ENCODE peak calls at places on chromosomes 4 and X, in eight cellular contexts. One of them, this sample, is unnamed.

GRCh38 chrX:137118536-137118935 is 84.7 kb upstream of the GPR101 start:
- DNase-seq in fibroblast of lung: no peak
- DNase-seq in A549: no peak
- DNase-seq in PC-3: peak
- DNase-seq in H9: no peak
- DNase-seq in HepG2: no peak
- DNase-seq in neural progenitor cell: no peak
- DNase-seq in mammary epithelial cell: no peak
- DNase-seq in this sample: no peak

GRCh38 chrX:137748827-137749226 is 182.9 kb downstream of the ZIC3 start:
- DNase-seq in fibroblast of lung: no peak
- DNase-seq in A549: no peak
- DNase-seq in PC-3: no peak
- DNase-seq in H9: no peak
- DNase-seq in HepG2: no peak
- DNase-seq in neural progenitor cell: peak
- DNase-seq in mammary epithelial cell: no peak
- DNase-seq in this sample: no peak

GRCh38 chr4:54852602-54853001 is 194.8 kb downstream of the KIT start:
- DNase-seq in fibroblast of lung: no peak
- DNase-seq in A549: no peak
- DNase-seq in PC-3: no peak
- DNase-seq in H9: no peak
- DNase-seq in HepG2: no peak
- DNase-seq in neural progenitor cell: no peak
- DNase-seq in mammary epithelial cell: no peak
- DNase-seq in this sample: no peak

GRCh38 chr4:127783026-127783769 is 1.1 kb downstream of the HSPA4L start:
- DNase-seq in fibroblast of lung: peak
- DNase-seq in A549: peak
- DNase-seq in PC-3: peak
- DNase-seq in H9: peak
- DNase-seq in HepG2: peak
- DNase-seq in neural progenitor cell: peak
- DNase-seq in mammary epithelial cell: peak
- DNase-seq in this sample: peak

GRCh38 chr4:39096847-39097246 is 34.8 kb downstream of the KLHL5 start:
- DNase-seq in fibroblast of lung: no peak
- DNase-seq in A549: no peak
- DNase-seq in PC-3: no peak
- DNase-seq in H9: no peak
- DNase-seq in HepG2: no peak
- DNase-seq in neural progenitor cell: no peak
- DNase-seq in mammary epithelial cell: no peak
- DNase-seq in this sample: no peak

GRCh38 chr4:10084651-10085320 is 31.8 kb downstream of the WDR1 start:
- DNase-seq in fibroblast of lung: no peak
- DNase-seq in A549: no peak
- DNase-seq in PC-3: no peak
- DNase-seq in H9: no peak
- DNase-seq in HepG2: no peak
- DNase-seq in neural progenitor cell: no peak
- DNase-seq in mammary epithelial cell: no peak
- DNase-seq in this sample: no peak

GRCh38 chr4:4866124-4866832 is 6.8 kb downstream of the MSX1 start:
- DNase-seq in fibroblast of lung: no peak
- DNase-seq in A549: no peak
- DNase-seq in PC-3: no peak
- DNase-seq in H9: no peak
- DNase-seq in HepG2: no peak
- DNase-seq in neural progenitor cell: peak
- DNase-seq in mammary epithelial cell: no peak
- DNase-seq in this sample: no peak

GRCh38 chr4:98950925-98951324 is 22.0 kb upstream of the EIF4E start:
- DNase-seq in fibroblast of lung: no peak
- DNase-seq in A549: no peak
- DNase-seq in PC-3: peak
- DNase-seq in H9: no peak
- DNase-seq in HepG2: no peak
- DNase-seq in neural progenitor cell: no peak
- DNase-seq in mammary epithelial cell: peak
- DNase-seq in this sample: peak

GRCh38 chr4:110508827-110509446 is 33.0 kb downstream of the ENPEP start:
- DNase-seq in fibroblast of lung: peak
- DNase-seq in A549: no peak
- DNase-seq in PC-3: peak
- DNase-seq in H9: no peak
- DNase-seq in HepG2: no peak
- DNase-seq in neural progenitor cell: peak
- DNase-seq in mammary epithelial cell: peak
- DNase-seq in this sample: peak

GRCh38 chr4:55762815-55763214 is 56.8 kb upstream of the EXOC1L start:
- DNase-seq in fibroblast of lung: no peak
- DNase-seq in A549: no peak
- DNase-seq in PC-3: no peak
- DNase-seq in H9: no peak
- DNase-seq in HepG2: no peak
- DNase-seq in neural progenitor cell: peak
- DNase-seq in mammary epithelial cell: no peak
- DNase-seq in this sample: no peak

GRCh38 chr4:83552085-83552484 is 16.2 kb downstream of the GPAT3 start:
- DNase-seq in fibroblast of lung: no peak
- DNase-seq in A549: no peak
- DNase-seq in PC-3: peak
- DNase-seq in H9: no peak
- DNase-seq in HepG2: peak
- DNase-seq in neural progenitor cell: no peak
- DNase-seq in mammary epithelial cell: peak
- DNase-seq in this sample: peak

GRCh38 chr4:122017296-122017695 is 65.4 kb upstream of the TRPC3 start:
- DNase-seq in fibroblast of lung: no peak
- DNase-seq in A549: no peak
- DNase-seq in PC-3: no peak
- DNase-seq in H9: no peak
- DNase-seq in HepG2: no peak
- DNase-seq in neural progenitor cell: peak
- DNase-seq in mammary epithelial cell: no peak
- DNase-seq in this sample: no peak

GRCh38 chr4:3681191-3681590 is 85.0 kb upstream of the ADRA2C start:
- DNase-seq in fibroblast of lung: no peak
- DNase-seq in A549: no peak
- DNase-seq in PC-3: no peak
- DNase-seq in H9: peak
- DNase-seq in HepG2: no peak
- DNase-seq in neural progenitor cell: no peak
- DNase-seq in mammary epithelial cell: no peak
- DNase-seq in this sample: no peak

GRCh38 chrX:69093960-69094935 is 71.0 kb downstream of the PJA1 start:
- DNase-seq in fibroblast of lung: peak
- DNase-seq in A549: peak
- DNase-seq in PC-3: peak
- DNase-seq in H9: peak
- DNase-seq in HepG2: peak
- DNase-seq in neural progenitor cell: peak
- DNase-seq in mammary epithelial cell: peak
- DNase-seq in this sample: peak

DNA sequence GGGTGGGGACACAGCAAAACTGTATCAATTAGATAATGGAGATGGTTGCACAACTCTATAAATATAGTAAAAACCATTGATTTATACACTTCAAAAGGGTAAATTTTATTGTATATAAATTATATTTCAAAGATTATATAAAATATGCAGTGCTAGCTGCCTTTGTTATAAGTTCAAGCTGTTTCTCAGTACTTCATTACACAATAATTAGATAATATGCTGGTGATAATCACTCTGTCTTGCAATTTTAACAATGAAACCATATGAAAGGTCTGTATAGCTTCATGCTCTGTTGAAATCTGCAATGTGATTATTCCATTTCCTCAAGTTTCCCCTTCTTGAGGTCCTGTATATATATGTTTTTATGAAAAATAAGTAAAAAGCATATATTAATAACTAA is 73.4 kb upstream of the PLS3 start:
- DNase-seq in fibroblast of lung: no peak
- DNase-seq in A549: no peak
- DNase-seq in PC-3: no peak
- DNase-seq in H9: no peak
- DNase-seq in HepG2: no peak
- DNase-seq in neural progenitor cell: no peak
- DNase-seq in mammary epithelial cell: no peak
- DNase-seq in this sample: no peak
- H3K4me2 ChIP-seq in fibroblast of lung: no peak
- H3K4me2 ChIP-seq in A549: no peak
- H3K4me2 ChIP-seq in PC-3: no peak
- H3K4me2 ChIP-seq in H9: no peak
- H3K4me2 ChIP-seq in HepG2: no peak
- H3K4me2 ChIP-seq in neural progenitor cell: no peak
- H3K4me2 ChIP-seq in mammary epithelial cell: no peak
- H3K4me2 ChIP-seq in this sample: no peak

GRCh38 chrX:101394372-101394771 is 3.6 kb downstream of the RPL36A start:
- DNase-seq in fibroblast of lung: no peak
- DNase-seq in A549: no peak
- DNase-seq in PC-3: no peak
- DNase-seq in H9: no peak
- DNase-seq in HepG2: no peak
- DNase-seq in neural progenitor cell: no peak
- DNase-seq in mammary epithelial cell: no peak
- DNase-seq in this sample: no peak
- H3K4me2 ChIP-seq in fibroblast of lung: no peak
- H3K4me2 ChIP-seq in A549: peak
- H3K4me2 ChIP-seq in PC-3: no peak
- H3K4me2 ChIP-seq in H9: no peak
- H3K4me2 ChIP-seq in HepG2: no peak
- H3K4me2 ChIP-seq in neural progenitor cell: no peak
- H3K4me2 ChIP-seq in mammary epithelial cell: no peak
- H3K4me2 ChIP-seq in this sample: no peak

GRCh38 chr4:169618986-169619385 is 1.4 kb upstream of the CLCN3 start:
- DNase-seq in fibroblast of lung: no peak
- DNase-seq in A549: no peak
- DNase-seq in PC-3: no peak
- DNase-seq in H9: no peak
- DNase-seq in HepG2: no peak
- DNase-seq in neural progenitor cell: no peak
- DNase-seq in mammary epithelial cell: no peak
- DNase-seq in this sample: no peak

GRCh38 chr4:169618286-169618685 is 2.1 kb upstream of the CLCN3 start:
- DNase-seq in fibroblast of lung: no peak
- DNase-seq in A549: no peak
- DNase-seq in PC-3: peak
- DNase-seq in H9: no peak
- DNase-seq in HepG2: no peak
- DNase-seq in neural progenitor cell: no peak
- DNase-seq in mammary epithelial cell: peak
- DNase-seq in this sample: peak

GRCh38 chr4:169619958-169620845 is at the start of gene CLCN3:
- DNase-seq in fibroblast of lung: peak
- DNase-seq in A549: peak
- DNase-seq in PC-3: peak
- DNase-seq in H9: peak
- DNase-seq in HepG2: peak
- DNase-seq in neural progenitor cell: peak
- DNase-seq in mammary epithelial cell: peak
- DNase-seq in this sample: peak

GRCh38 chr4:169620846-169621228 is 459 bp downstream of the CLCN3 start:
- DNase-seq in fibroblast of lung: no peak
- DNase-seq in A549: peak
- DNase-seq in PC-3: peak
- DNase-seq in H9: no peak
- DNase-seq in HepG2: peak
- DNase-seq in neural progenitor cell: peak
- DNase-seq in mammary epithelial cell: peak
- DNase-seq in this sample: peak

GRCh38 chr4:169619518-169619957 is 840 bp upstream of the CLCN3 start:
- DNase-seq in fibroblast of lung: peak
- DNase-seq in A549: peak
- DNase-seq in PC-3: peak
- DNase-seq in H9: peak
- DNase-seq in HepG2: peak
- DNase-seq in neural progenitor cell: peak
- DNase-seq in mammary epithelial cell: peak
- DNase-seq in this sample: peak
- H3K4me2 ChIP-seq in fibroblast of lung: peak
- H3K4me2 ChIP-seq in A549: peak
- H3K4me2 ChIP-seq in PC-3: peak
- H3K4me2 ChIP-seq in H9: peak
- H3K4me2 ChIP-seq in HepG2: peak
- H3K4me2 ChIP-seq in neural progenitor cell: peak
- H3K4me2 ChIP-seq in mammary epithelial cell: peak
- H3K4me2 ChIP-seq in this sample: peak

DNA sequence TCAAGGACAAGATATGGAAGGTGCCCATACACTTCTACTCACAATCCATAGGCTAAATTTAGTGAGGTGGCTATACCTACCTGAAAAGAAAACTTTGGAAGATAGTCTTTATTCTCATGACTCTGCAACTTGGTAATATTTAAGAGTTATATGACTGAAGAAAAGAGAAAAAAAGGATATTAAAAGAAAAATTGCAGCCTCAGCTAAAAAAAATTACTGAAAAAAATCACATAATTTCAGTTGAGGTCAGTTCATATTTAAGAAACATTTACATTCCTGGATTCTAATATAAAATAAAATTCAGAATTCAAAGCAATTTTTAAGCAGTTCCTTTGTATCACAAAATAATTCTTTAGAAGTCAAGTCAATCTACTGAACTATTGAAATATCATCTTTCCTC is 166.5 kb downstream of the GABRG1 start:
- DNase-seq in fibroblast of lung: no peak
- DNase-seq in A549: no peak
- DNase-seq in PC-3: no peak
- DNase-seq in H9: no peak
- DNase-seq in HepG2: no peak
- DNase-seq in neural progenitor cell: no peak
- DNase-seq in mammary epithelial cell: no peak
- DNase-seq in this sample: no peak
- H3K4me2 ChIP-seq in fibroblast of lung: no peak
- H3K4me2 ChIP-seq in A549: no peak
- H3K4me2 ChIP-seq in PC-3: no peak
- H3K4me2 ChIP-seq in H9: no peak
- H3K4me2 ChIP-seq in HepG2: no peak
- H3K4me2 ChIP-seq in neural progenitor cell: no peak
- H3K4me2 ChIP-seq in mammary epithelial cell: no peak
- H3K4me2 ChIP-seq in this sample: no peak

DNA sequence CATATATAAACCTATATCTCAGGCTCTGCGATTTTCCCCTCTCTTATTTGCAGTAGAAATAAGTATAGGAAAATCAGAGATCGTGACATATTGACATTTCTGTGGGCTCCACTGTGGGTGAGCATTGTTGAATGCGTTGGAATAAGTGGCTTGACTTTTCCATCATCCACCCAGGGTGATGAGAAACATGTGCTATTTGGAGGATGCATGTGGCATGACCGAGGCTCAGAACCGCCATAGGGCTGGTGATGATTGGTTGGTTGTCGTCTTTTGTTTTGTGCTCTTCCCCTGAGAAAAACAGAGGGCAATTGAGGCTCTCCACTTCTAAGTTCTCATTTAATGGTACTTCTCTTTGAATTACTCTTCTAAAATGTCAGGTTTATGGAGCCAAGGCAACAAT is 140.1 kb downstream of the MXRA5 start:
- DNase-seq in fibroblast of lung: no peak
- DNase-seq in A549: no peak
- DNase-seq in PC-3: no peak
- DNase-seq in H9: no peak
- DNase-seq in HepG2: no peak
- DNase-seq in neural progenitor cell: no peak
- DNase-seq in mammary epithelial cell: no peak
- DNase-seq in this sample: no peak
- H3K4me2 ChIP-seq in fibroblast of lung: no peak
- H3K4me2 ChIP-seq in A549: no peak
- H3K4me2 ChIP-seq in PC-3: no peak
- H3K4me2 ChIP-seq in H9: no peak
- H3K4me2 ChIP-seq in HepG2: no peak
- H3K4me2 ChIP-seq in neural progenitor cell: no peak
- H3K4me2 ChIP-seq in mammary epithelial cell: no peak
- H3K4me2 ChIP-seq in this sample: no peak

GRCh38 chr4:73161527-73162185 is 92.1 kb upstream of the COX18 start:
- DNase-seq in fibroblast of lung: no peak
- DNase-seq in A549: no peak
- DNase-seq in PC-3: peak
- DNase-seq in H9: no peak
- DNase-seq in HepG2: no peak
- DNase-seq in neural progenitor cell: no peak
- DNase-seq in mammary epithelial cell: no peak
- DNase-seq in this sample: peak
- H3K4me2 ChIP-seq in fibroblast of lung: no peak
- H3K4me2 ChIP-seq in A549: no peak
- H3K4me2 ChIP-seq in PC-3: no peak
- H3K4me2 ChIP-seq in H9: no peak
- H3K4me2 ChIP-seq in HepG2: no peak
- H3K4me2 ChIP-seq in neural progenitor cell: no peak
- H3K4me2 ChIP-seq in mammary epithelial cell: no peak
- H3K4me2 ChIP-seq in this sample: no peak

This sample was measured in GM23248.